ENCODE peak calls at places on chromosomes 13 and 19, in six cellular contexts. X is tibial artery, V is PC-9, A is left lung, P is IMR-90, Q is psoas muscle. Z is an unnamed sample. For H3K4me1, the result is how much of the 10 kb centered on the place peaks cover.

GRCh38 chr13:93169980-93170379 is 56.6 kb upstream of the GPC6 start:
- DNase-seq in X (no peak), A (no peak), Q (no peak), P (peak), V (no peak), Z (no peak)

GRCh38 chr13:100608906-100609305 is 20.3 kb upstream of the GGACT start:
- DNase-seq in P (no peak), A (no peak), X (no peak), V (no peak), Q (no peak), Z (no peak)

GRCh38 chr19:10966809-10967208 is 6.0 kb downstream of the SMARCA4 start:
- DNase-seq in Q (no peak), P (no peak), V (no peak), X (no peak), A (no peak), Z (no peak)

GRCh38 chr13:21420706-21421105 is 38.4 kb downstream of the ZDHHC20 start:
- DNase-seq in Q (no peak), A (no peak), V (no peak), X (no peak), P (peak), Z (no peak)

GRCh38 chr13:98853791-98854191 is 101.3 kb upstream of the SLC15A1 start:
- DNase-seq in X (no peak), V (no peak), A (no peak), P (peak), Q (no peak), Z (no peak)

GRCh38 chr13:59266478-59267063 is 897.2 kb downstream of the DIAPH3 start:
- DNase-seq in Q (no peak), A (no peak), V (no peak), P (no peak), X (no peak), Z (no peak)

GRCh38 chr13:70253834-70254233 is 145.6 kb upstream of the KLHL1 start:
- DNase-seq in P (no peak), V (no peak), Q (no peak), X (no peak), A (no peak), Z (no peak)

GRCh38 chr19:1222394-1222793 is 15.4 kb downstream of the CBARP start:
- DNase-seq in X (no peak), Q (no peak), A (no peak), P (no peak), V (no peak), Z (no peak)

GRCh38 chr13:63107163-63107935 is 1691.7 kb upstream of the PCDH20 start:
- DNase-seq in A (no peak), Q (no peak), P (peak), X (no peak), V (no peak), Z (no peak)

GRCh38 chr19:30824809-30825208 is 452.6 kb downstream of the ZNF536 start:
- DNase-seq in Q (no peak), P (no peak), A (no peak), V (no peak), X (no peak), Z (no peak)

GRCh38 chr19:50427318-50427925 is 5.3 kb upstream of the MYBPC2 start:
- DNase-seq in P (no peak), A (no peak), X (no peak), Q (no peak), V (no peak), Z (no peak)

GRCh38 chr19:50427997-50428425 is 4.7 kb upstream of the MYBPC2 start:
- DNase-seq in V (no peak), X (peak), Q (peak), P (peak), A (peak), Z (peak)

GRCh38 chr19:50430888-50431342 is 1.8 kb upstream of the MYBPC2 start:
- DNase-seq in A (no peak), P (no peak), X (no peak), Q (no peak), V (no peak), Z (no peak)

GRCh38 chr19:50431343-50432220 is 1.1 kb upstream of the MYBPC2 start:
- DNase-seq in A (peak), Q (peak), V (peak), X (peak), P (peak), Z (peak)

GRCh38 chr19:50428768-50429463 is 3.8 kb upstream of the MYBPC2 start:
- DNase-seq in Q (no peak), V (no peak), A (no peak), P (no peak), X (no peak), Z (no peak)
- H3K4me1 ChIP-seq in Q (under half), V (under half), A (under half), P (under half), X (under half), Z (under half)

GRCh38 chr19:29259153-29259552 is 46.2 kb upstream of the UQCRFS1 start:
- DNase-seq in Q (no peak), V (no peak), A (no peak), X (no peak), P (no peak), Z (no peak)
- TF ChIP-seq CTCF in Q (peak), V (peak), A (no peak), X (no peak), P (peak), Z (no peak)

GRCh38 chr19:28154077-28154476 is 1058.9 kb downstream of the UQCRFS1 start:
- DNase-seq in X (no peak), V (no peak), P (no peak), A (no peak), Q (no peak), Z (no peak)

GRCh38 chr19:28150129-28150528 is 1062.8 kb downstream of the UQCRFS1 start:
- DNase-seq in X (no peak), A (no peak), Q (no peak), V (no peak), P (no peak), Z (no peak)

GRCh38 chr19:28159065-28159464 is 1053.9 kb downstream of the UQCRFS1 start:
- DNase-seq in V (no peak), P (no peak), Q (no peak), A (no peak), X (no peak), Z (no peak)

DNA sequence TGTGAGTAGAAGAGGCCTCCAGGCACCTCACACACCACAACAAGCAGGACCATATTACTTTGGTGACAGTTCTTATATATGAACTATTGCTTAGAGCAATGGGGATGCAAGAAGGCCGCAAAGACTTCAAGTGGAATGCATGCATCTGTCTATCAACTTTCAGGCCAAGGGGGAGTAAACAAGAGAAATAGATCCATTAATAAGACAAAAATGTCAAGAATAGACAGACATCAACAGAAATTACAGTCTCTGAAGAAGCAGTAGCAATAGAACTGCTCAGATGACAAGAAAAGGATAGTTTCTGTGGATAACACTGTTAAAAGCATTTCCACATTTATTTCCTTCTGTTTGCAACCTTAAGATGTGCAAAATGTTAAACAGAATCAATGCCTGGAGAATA is 1057.7 kb downstream of the UQCRFS1 start:
- DNase-seq in X (no peak), Q (no peak), V (no peak), P (no peak), A (no peak), Z (no peak)
- H3K27ac ChIP-seq in X (no peak), Q (no peak), V (no peak), P (no peak), A (no peak), Z (no peak)

GRCh38 chr13:44448875-44449274 is 75.3 kb downstream of the SERP2 start:
- DNase-seq in X (no peak), V (no peak), Q (no peak), A (no peak), P (no peak), Z (no peak)

GRCh38 chr13:44449999-44450821 is 76.6 kb downstream of the SERP2 start:
- DNase-seq in A (no peak), V (peak), X (no peak), Q (no peak), P (no peak), Z (no peak)

GRCh38 chr13:44452418-44452817 is 78.8 kb downstream of the SERP2 start:
- DNase-seq in Q (no peak), P (no peak), X (no peak), V (no peak), A (no peak), Z (no peak)

GRCh38 chr13:44451651-44452050 is 78.0 kb downstream of the SERP2 start:
- DNase-seq in A (no peak), X (no peak), P (no peak), V (no peak), Q (no peak), Z (no peak)

DNA sequence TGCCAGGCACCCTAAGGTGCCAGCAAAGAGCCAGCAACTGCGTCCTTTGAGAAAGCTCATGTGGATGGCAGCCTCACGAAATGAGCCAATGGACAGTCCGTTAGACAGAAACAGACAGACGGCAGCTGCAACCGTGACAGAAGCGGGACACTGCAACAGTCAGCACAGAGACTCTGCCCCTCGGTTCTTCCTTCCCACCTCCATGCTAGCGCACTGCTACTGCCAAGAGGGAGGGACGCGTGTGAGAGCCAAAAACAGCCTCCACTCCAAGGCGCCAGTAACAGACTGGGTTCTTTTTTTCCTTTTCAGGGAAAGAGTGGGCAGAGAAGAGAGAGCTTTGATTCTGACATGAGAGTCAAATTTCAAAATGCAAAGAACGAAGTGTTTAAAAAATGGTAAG is 77.5 kb downstream of the SERP2 start:
- DNase-seq in A (no peak), Q (peak), P (peak), V (no peak), X (no peak), Z (no peak)
- H3K4me1 ChIP-seq in A (under half), Q (under half), P (under half), V (under half), X (under half), Z (under half)

Z was measured in heart right ventricle.